ENCODE peak calls at places on chromosomes 3 and 15, in seven cellular contexts. H, N, O, F, D, Y and T are unnamed samples.

GRCh38 chr3:36707623-36708409 is 56.5 kb downstream of the DCLK3 start:
- DNase-seq in H (no peak), N (no peak), O (no peak), F (no peak), D (no peak), Y (no peak), T (no peak)

GRCh38 chr3:155739154-155739553 is 5.7 kb downstream of the PLCH1 start:
- DNase-seq in H (no peak), N (peak; percentile 41), O (no peak), F (no peak), D (no peak), Y (no peak), T (no peak)

GRCh38 chr3:165196577-165197561 is 685 bp upstream of the SLITRK3 start:
- DNase-seq in H (no peak), N (peak; percentile 31), O (peak; percentile 64), F (no peak), D (no peak), Y (no peak), T (no peak)

GRCh38 chr15:57196865-57197264 is 179.4 kb upstream of the CGNL1 start:
- DNase-seq in H (no peak), N (no peak), O (no peak), F (no peak), D (no peak), Y (no peak), T (no peak)

GRCh38 chr3:195117978-195118581 is 152.9 kb downstream of the XXYLT1 start:
- DNase-seq in H (no peak), N (peak; percentile 86), O (no peak), F (no peak), D (no peak), Y (no peak), T (no peak)

GRCh38 chr15:74505837-74506514 is 35.0 kb upstream of the ARID3B start:
- DNase-seq in H (no peak), N (no peak), O (no peak), F (no peak), D (no peak), Y (no peak), T (no peak)

GRCh38 chr15:59741274-59741906 is 52.3 kb upstream of the BNIP2 start:
- DNase-seq in H (no peak), N (peak; percentile 43), O (no peak), F (no peak), D (no peak), Y (no peak), T (no peak)

GRCh38 chr3:186452517-186452916 is 90.5 kb upstream of the DGKG start:
- DNase-seq in H (no peak), N (peak; percentile 18), O (no peak), F (no peak), D (no peak), Y (no peak), T (peak; percentile 24)

GRCh38 chr3:183301937-183302580 is 49.0 kb downstream of the B3GNT5 start:
- DNase-seq in H (no peak), N (no peak), O (no peak), F (no peak), D (no peak), Y (no peak), T (no peak)

GRCh38 chr3:113697192-113698090 is 999 bp upstream of the USF3 start:
- DNase-seq in H (no peak), N (peak; percentile 23), O (peak; percentile 72), F (peak; percentile 78), D (peak; percentile 49), Y (peak; percentile 31), T (no peak)

GRCh38 chr15:95733931-95734330 is 596.6 kb upstream of the NR2F2 start:
- DNase-seq in H (no peak), N (no peak), O (no peak), F (no peak), D (no peak), Y (no peak), T (no peak)

GRCh38 chr15:91855684-91856553 is 2.4 kb downstream of the SLCO3A1 start:
- DNase-seq in H (no peak), N (peak; percentile 11), O (no peak), F (no peak), D (peak; percentile 61), Y (no peak), T (no peak)

GRCh38 chr3:153442386-153442785 is 280.4 kb downstream of the RAP2B start:
- DNase-seq in H (no peak), N (no peak), O (no peak), F (no peak), D (no peak), Y (no peak), T (no peak)

GRCh38 chr15:98433302-98433701 is 215.0 kb upstream of the IGF1R start:
- DNase-seq in H (no peak), N (no peak), O (no peak), F (no peak), D (no peak), Y (no peak), T (no peak)

GRCh38 chr3:194675081-194675640 is 3.2 kb upstream of the LSG1 start:
- DNase-seq in H (no peak), N (no peak), O (no peak), F (no peak), D (no peak), Y (no peak), T (no peak)

GRCh38 chr3:159936541-159936940 is 52.1 kb upstream of the IL12A start:
- DNase-seq in H (no peak), N (no peak), O (no peak), F (no peak), D (no peak), Y (no peak), T (no peak)

GRCh38 chr3:50433954-50434353 is 69.5 kb downstream of the CACNA2D2 start:
- DNase-seq in H (no peak), N (no peak), O (no peak), F (no peak), D (no peak), Y (no peak), T (no peak)

GRCh38 chr3:10469406-10470119 is 35.8 kb downstream of the ATP2B2 start:
- DNase-seq in H (no peak), N (no peak), O (no peak), F (peak; percentile 32), D (no peak), Y (no peak), T (no peak)

GRCh38 chr3:186760141-186760813 is 23.1 kb upstream of the EIF4A2 start:
- DNase-seq in H (no peak), N (peak; percentile 60), O (no peak), F (no peak), D (no peak), Y (no peak), T (no peak)

GRCh38 chr15:56871867-56872266 is 46.6 kb upstream of the TCF12 start:
- DNase-seq in H (no peak), N (no peak), O (no peak), F (no peak), D (no peak), Y (no peak), T (no peak)

GRCh38 chr3:139342054-139342453 is 1.8 kb upstream of the MRPS22 start:
- DNase-seq in H (no peak), N (no peak), O (no peak), F (no peak), D (no peak), Y (no peak), T (no peak)

DNA sequence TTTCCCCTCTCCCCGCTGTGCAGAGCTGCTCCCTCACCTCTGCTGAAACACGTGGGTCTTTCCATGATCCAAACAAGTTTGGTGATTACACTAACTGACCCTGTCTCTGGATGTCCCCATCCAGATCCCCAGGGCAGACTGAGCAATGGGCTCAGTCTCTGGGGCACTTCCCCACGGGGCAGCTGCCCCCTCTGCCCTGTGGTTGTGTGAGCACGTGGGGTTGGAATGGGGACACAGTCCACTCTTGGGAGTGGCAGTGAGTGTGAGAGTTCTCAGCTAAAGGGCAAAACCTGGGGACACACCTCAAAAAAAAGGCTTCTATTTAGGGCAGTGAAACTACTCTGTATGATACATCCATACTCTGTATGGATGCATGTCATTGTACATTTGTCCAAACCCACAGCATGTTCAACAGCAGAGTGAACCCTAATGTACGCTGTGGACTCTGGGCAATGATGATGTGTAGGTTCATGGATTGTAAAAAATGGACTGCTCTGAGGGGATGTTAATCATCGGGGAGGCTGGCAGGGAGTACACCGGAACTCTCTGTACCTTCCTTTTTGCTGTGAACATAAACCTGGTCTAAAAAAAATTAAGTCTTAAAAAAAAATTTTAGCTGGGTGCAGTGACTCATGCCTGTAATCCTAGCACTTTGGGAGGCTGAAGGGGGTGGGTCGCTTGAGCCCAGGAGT is 49.9 kb upstream of the BLM start:
- DNase-seq in H (no peak), N (no peak), O (no peak), F (no peak), D (no peak), Y (no peak), T (no peak)
- H3K27ac ChIP-seq in H (no peak overlapping the region), N (no peak overlapping the region), O (no peak overlapping the region), F (no peak overlapping the region), D (no peak overlapping the region), Y (no peak overlapping the region), T (no peak overlapping the region)

GRCh38 chr15:36880226-36880912 is 220.0 kb downstream of the MEIS2 start:
- DNase-seq in H (no peak), N (no peak), O (no peak), F (no peak), D (no peak), Y (no peak), T (no peak)

GRCh38 chr15:36877796-36878744 is 222.3 kb downstream of the MEIS2 start:
- DNase-seq in H (no peak), N (no peak), O (no peak), F (no peak), D (peak; percentile 45), Y (no peak), T (no peak)

GRCh38 chr15:36877294-36877693 is 223.1 kb downstream of the MEIS2 start:
- DNase-seq in H (no peak), N (no peak), O (no peak), F (no peak), D (no peak), Y (no peak), T (no peak)

GRCh38 chr15:36879568-36880225 is 220.7 kb downstream of the MEIS2 start:
- DNase-seq in H (no peak), N (no peak), O (no peak), F (no peak), D (no peak), Y (no peak), T (no peak)

DNA sequence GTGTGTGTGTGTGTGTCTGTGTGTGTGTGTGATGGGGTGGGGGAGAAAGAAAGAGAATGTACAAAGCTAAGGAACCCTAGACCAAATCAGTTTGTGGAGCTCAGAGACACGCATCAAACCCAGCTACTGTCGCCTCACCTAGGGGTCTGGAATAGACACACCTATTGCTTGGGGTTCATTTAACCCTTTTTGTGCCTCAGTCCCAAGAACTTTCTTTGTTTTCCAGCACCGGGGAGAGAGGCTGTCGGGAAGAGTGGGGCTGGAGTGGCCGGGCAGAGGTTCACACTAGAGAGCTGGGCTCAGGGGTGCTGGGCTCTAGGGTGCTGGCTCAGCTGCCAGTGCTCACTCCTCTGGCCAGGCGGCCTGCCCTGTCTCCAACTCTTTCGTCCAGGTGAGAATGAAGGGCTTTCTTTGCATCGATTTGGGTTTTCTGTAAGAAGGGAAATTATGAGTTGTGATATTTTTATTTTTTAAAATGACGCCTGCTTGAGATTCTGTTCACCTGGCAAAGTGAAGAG is 221.5 kb downstream of the MEIS2 start:
- DNase-seq in H (no peak), N (no peak), O (no peak), F (no peak), D (no peak), Y (no peak), T (no peak)
- TF ChIP-seq CTCF in H (no peak), N (no peak), O (no peak), F (no peak), D (no peak), Y (no peak), T (no peak)

GRCh38 chr3:189324538-189325138 is 152.9 kb downstream of the TPRG1 start:
- DNase-seq in H (no peak), N (peak; percentile 88), O (no peak), F (peak; percentile 80), D (peak; percentile 46), Y (peak; percentile 85), T (peak; percentile 26)
- H3K27ac ChIP-seq in H (peak overlapping the region; percentile 13), N (peak overlapping the region; percentile 89), O (no peak overlapping the region), F (peak overlapping the region; percentile 63), D (peak overlapping the region; percentile 43), Y (peak overlapping the region; percentile 32), T (no peak overlapping the region)

GRCh38 chr15:44738340-44738984 is 2.1 kb downstream of the TRIM69 start:
- DNase-seq in H (no peak), N (peak; percentile 28), O (no peak), F (no peak), D (no peak), Y (no peak), T (peak; percentile 39)
- TF ChIP-seq CTCF in H (peak; percentile 65), N (peak; percentile 67), O (peak; percentile 75), F (peak; percentile 55), D (peak; percentile 70), Y (peak; percentile 42), T (peak; percentile 80)